ENCODE peak calls at places on chromosomes 13 and 19, in nine cellular contexts. C is heart left ventricle; Q is CD8-positive, alpha-beta T cell; V is GDM1; Y is amygdala; F is body of pancreas; L is brain microvascular endothelial cell; E is neural crest cell; S is activated effector memory CD4-positive, alpha-beta T cell treated with anti-CD3 and anti-CD28 coated beads, Interleukin-2, amount 50 U/mL, for 16 hours. Z is an unnamed sample.

GRCh38 chr13:70890289-70890688 is 782.0 kb upstream of the KLHL1 start:
- DNase-seq in Y (no peak), S (no peak), L (no peak), Q (no peak), V (no peak), F (no peak), E (no peak), C (no peak), Z (no peak)

GRCh38 chr13:93055233-93055632 is 171.4 kb upstream of the GPC6 start:
- DNase-seq in E (no peak), C (no peak), Q (no peak), F (no peak), L (no peak), V (no peak), S (no peak), Y (no peak), Z (no peak)

GRCh38 chr13:92677571-92677970 is 549.0 kb upstream of the GPC6 start:
- DNase-seq in E (no peak), C (no peak), S (no peak), V (no peak), Q (no peak), L (no peak), F (no peak), Y (no peak), Z (no peak)

GRCh38 chr13:93502071-93502470 is 275.5 kb downstream of the GPC6 start:
- DNase-seq in L (no peak), S (no peak), V (no peak), Q (no peak), Y (no peak), F (no peak), C (no peak), E (no peak), Z (no peak)

GRCh38 chr19:11180346-11180745 is 17.0 kb downstream of the KANK2 start:
- DNase-seq in S (no peak), L (no peak), V (no peak), E (no peak), F (no peak), Q (no peak), C (no peak), Y (no peak), Z (no peak)

GRCh38 chr19:44948237-44948636 is 2.4 kb downstream of the APOC2 start:
- DNase-seq in Q (no peak), L (no peak), S (no peak), V (no peak), F (no peak), E (no peak), C (no peak), Y (no peak), Z (no peak)

GRCh38 chr13:100269837-100270236 is 180.9 kb downstream of the PCCA start:
- DNase-seq in S (no peak), F (peak), Q (no peak), C (peak), L (peak), V (no peak), E (no peak), Y (peak), Z (no peak)

GRCh38 chr19:48795855-48796142 is 15.0 kb downstream of the BCAT2 start:
- DNase-seq in F (no peak), Y (no peak), S (no peak), L (no peak), Q (no peak), C (peak), V (no peak), E (no peak), Z (no peak)

GRCh38 chr13:29953542-29953941 is 103.1 kb upstream of the UBL3 start:
- DNase-seq in Y (no peak), F (no peak), L (no peak), E (no peak), V (no peak), C (no peak), S (no peak), Q (no peak), Z (no peak)

GRCh38 chr13:83223546-83223945 is 658.7 kb downstream of the SLITRK1 start:
- DNase-seq in V (no peak), C (no peak), F (no peak), Q (no peak), S (no peak), Y (no peak), L (no peak), E (no peak), Z (no peak)

GRCh38 chr13:100102042-100102441 is 13.1 kb downstream of the PCCA start:
- DNase-seq in Y (no peak), Q (no peak), L (no peak), E (no peak), C (no peak), F (no peak), V (no peak), S (no peak), Z (no peak)

GRCh38 chr19:55067869-55068268 is 4.9 kb upstream of the RDH13 start:
- DNase-seq in E (no peak), C (no peak), V (no peak), S (no peak), F (no peak), Y (no peak), L (no peak), Q (no peak), Z (no peak)

GRCh38 chr19:10836478-10837325 is 690 bp upstream of the TMED1 start:
- DNase-seq in L (no peak), Y (no peak), E (no peak), C (peak), S (peak), Q (no peak), F (peak), V (peak), Z (no peak)

GRCh38 chr19:41367848-41368301 is 3.9 kb upstream of the B9D2 start:
- DNase-seq in F (peak), C (no peak), L (peak), Q (no peak), E (no peak), Y (no peak), V (peak), S (no peak), Z (peak)

GRCh38 chr19:30310806-30311121 is 61.4 kb upstream of the ZNF536 start:
- DNase-seq in Y (no peak), F (no peak), E (no peak), V (no peak), Q (no peak), S (no peak), C (no peak), L (no peak), Z (no peak)

GRCh38 chr13:43953370-43953769 is 73.7 kb downstream of the LACC1 start:
- DNase-seq in S (no peak), V (no peak), E (no peak), Q (no peak), F (no peak), L (no peak), Y (no peak), C (no peak), Z (no peak)

GRCh38 chr19:50657672-50658437 is 8.6 kb downstream of the C19orf81 start:
- DNase-seq in Y (peak), F (peak), E (peak), V (peak), L (peak), S (peak), C (peak), Q (peak), Z (no peak)

GRCh38 chr19:14073232-14073924 is 792 bp downstream of the MISP3 start:
- DNase-seq in C (peak), S (peak), Q (peak), V (peak), L (peak), F (peak), E (peak), Y (peak), Z (peak)

Z was measured in RCC 7860.